ENCODE peak calls at places on chromosomes 13 and 19, in nine cellular contexts. One of them, this sample, is unnamed.

GRCh38 chr13:72204291-72204690 is 337.3 kb upstream of the DACH1 start:
- DNase-seq in fibroblast of lung: peak; percentile 70
- DNase-seq in left lung: no peak
- DNase-seq in HFF-Myc: no peak
- DNase-seq in lower lobe of right lung: no peak
- DNase-seq in CD4-positive, alpha-beta T cell: no peak
- DNase-seq in GM23338: no peak
- DNase-seq in cardiac muscle cell: no peak
- DNase-seq in epithelial cell of esophagus: peak; percentile 75
- DNase-seq in this sample: no peak

GRCh38 chr13:97256343-97256783 is 34.2 kb downstream of the MBNL2 start:
- DNase-seq in fibroblast of lung: peak; percentile 91
- DNase-seq in left lung: no peak
- DNase-seq in HFF-Myc: peak; percentile 83
- DNase-seq in CD4-positive, alpha-beta T cell: no peak
- DNase-seq in cardiac muscle cell: peak; percentile 95
- DNase-seq in GM23338: no peak
- DNase-seq in epithelial cell of esophagus: peak; percentile 80
- DNase-seq in lower lobe of right lung: no peak
- DNase-seq in this sample: no peak

GRCh38 chr13:79128158-79128557 is 277.9 kb downstream of the RBM26 start:
- DNase-seq in HFF-Myc: no peak
- DNase-seq in epithelial cell of esophagus: peak; percentile 85
- DNase-seq in left lung: no peak
- DNase-seq in fibroblast of lung: peak; percentile 77
- DNase-seq in CD4-positive, alpha-beta T cell: no peak
- DNase-seq in lower lobe of right lung: no peak
- DNase-seq in cardiac muscle cell: peak; percentile 68
- DNase-seq in GM23338: no peak
- DNase-seq in this sample: no peak

GRCh38 chr19:49556412-49557398 is 23.7 kb downstream of the NOSIP start:
- DNase-seq in epithelial cell of esophagus: no peak
- DNase-seq in CD4-positive, alpha-beta T cell: no peak
- DNase-seq in HFF-Myc: no peak
- DNase-seq in GM23338: peak; percentile 94
- DNase-seq in cardiac muscle cell: no peak
- DNase-seq in left lung: no peak
- DNase-seq in fibroblast of lung: no peak
- DNase-seq in lower lobe of right lung: no peak
- DNase-seq in this sample: no peak

GRCh38 chr13:34943675-34944634 is 1.9 kb downstream of the NBEA start:
- DNase-seq in lower lobe of right lung: no peak
- DNase-seq in left lung: no peak
- DNase-seq in HFF-Myc: no peak
- DNase-seq in cardiac muscle cell: no peak
- DNase-seq in CD4-positive, alpha-beta T cell: no peak
- DNase-seq in fibroblast of lung: no peak
- DNase-seq in epithelial cell of esophagus: no peak
- DNase-seq in GM23338: no peak
- DNase-seq in this sample: no peak

GRCh38 chr13:27476943-27477681 is 26.7 kb upstream of the MTIF3 start:
- DNase-seq in GM23338: no peak
- DNase-seq in HFF-Myc: no peak
- DNase-seq in cardiac muscle cell: peak; percentile 16
- DNase-seq in fibroblast of lung: peak; percentile 64
- DNase-seq in epithelial cell of esophagus: peak; percentile 92
- DNase-seq in left lung: no peak
- DNase-seq in CD4-positive, alpha-beta T cell: no peak
- DNase-seq in lower lobe of right lung: no peak
- DNase-seq in this sample: no peak

GRCh38 chr19:18744019-18744418 is 47.1 kb downstream of the COMP start:
- DNase-seq in CD4-positive, alpha-beta T cell: no peak
- DNase-seq in lower lobe of right lung: no peak
- DNase-seq in epithelial cell of esophagus: no peak
- DNase-seq in fibroblast of lung: no peak
- DNase-seq in left lung: peak; percentile 52
- DNase-seq in GM23338: no peak
- DNase-seq in cardiac muscle cell: no peak
- DNase-seq in HFF-Myc: no peak
- DNase-seq in this sample: no peak

GRCh38 chr13:41418027-41418426 is 39.3 kb upstream of the RGCC start:
- DNase-seq in CD4-positive, alpha-beta T cell: no peak
- DNase-seq in GM23338: no peak
- DNase-seq in fibroblast of lung: peak; percentile 89
- DNase-seq in lower lobe of right lung: no peak
- DNase-seq in epithelial cell of esophagus: peak; percentile 44
- DNase-seq in left lung: no peak
- DNase-seq in cardiac muscle cell: peak; percentile 84
- DNase-seq in HFF-Myc: peak; percentile 76
- DNase-seq in this sample: no peak

GRCh38 chr19:1383014-1383310 is 745 bp upstream of the NDUFS7 start:
- DNase-seq in lower lobe of right lung: no peak
- DNase-seq in left lung: no peak
- DNase-seq in HFF-Myc: no peak
- DNase-seq in cardiac muscle cell: no peak
- DNase-seq in CD4-positive, alpha-beta T cell: no peak
- DNase-seq in fibroblast of lung: no peak
- DNase-seq in GM23338: no peak
- DNase-seq in epithelial cell of esophagus: no peak
- DNase-seq in this sample: no peak

GRCh38 chr19:1384085-1384462 is 367 bp downstream of the NDUFS7 start:
- DNase-seq in CD4-positive, alpha-beta T cell: no peak
- DNase-seq in HFF-Myc: no peak
- DNase-seq in GM23338: no peak
- DNase-seq in cardiac muscle cell: no peak
- DNase-seq in fibroblast of lung: no peak
- DNase-seq in lower lobe of right lung: no peak
- DNase-seq in left lung: no peak
- DNase-seq in epithelial cell of esophagus: no peak
- DNase-seq in this sample: no peak

GRCh38 chr19:1382250-1382649 is 1.5 kb upstream of the NDUFS7 start:
- DNase-seq in left lung: no peak
- DNase-seq in CD4-positive, alpha-beta T cell: no peak
- DNase-seq in epithelial cell of esophagus: no peak
- DNase-seq in GM23338: no peak
- DNase-seq in lower lobe of right lung: no peak
- DNase-seq in HFF-Myc: no peak
- DNase-seq in fibroblast of lung: no peak
- DNase-seq in cardiac muscle cell: no peak
- DNase-seq in this sample: no peak

GRCh38 chr19:1384478-1385110 is 887 bp downstream of the NDUFS7 start:
- DNase-seq in lower lobe of right lung: no peak
- DNase-seq in CD4-positive, alpha-beta T cell: no peak
- DNase-seq in cardiac muscle cell: no peak
- DNase-seq in epithelial cell of esophagus: no peak
- DNase-seq in left lung: no peak
- DNase-seq in HFF-Myc: no peak
- DNase-seq in fibroblast of lung: no peak
- DNase-seq in GM23338: no peak
- DNase-seq in this sample: no peak

DNA sequence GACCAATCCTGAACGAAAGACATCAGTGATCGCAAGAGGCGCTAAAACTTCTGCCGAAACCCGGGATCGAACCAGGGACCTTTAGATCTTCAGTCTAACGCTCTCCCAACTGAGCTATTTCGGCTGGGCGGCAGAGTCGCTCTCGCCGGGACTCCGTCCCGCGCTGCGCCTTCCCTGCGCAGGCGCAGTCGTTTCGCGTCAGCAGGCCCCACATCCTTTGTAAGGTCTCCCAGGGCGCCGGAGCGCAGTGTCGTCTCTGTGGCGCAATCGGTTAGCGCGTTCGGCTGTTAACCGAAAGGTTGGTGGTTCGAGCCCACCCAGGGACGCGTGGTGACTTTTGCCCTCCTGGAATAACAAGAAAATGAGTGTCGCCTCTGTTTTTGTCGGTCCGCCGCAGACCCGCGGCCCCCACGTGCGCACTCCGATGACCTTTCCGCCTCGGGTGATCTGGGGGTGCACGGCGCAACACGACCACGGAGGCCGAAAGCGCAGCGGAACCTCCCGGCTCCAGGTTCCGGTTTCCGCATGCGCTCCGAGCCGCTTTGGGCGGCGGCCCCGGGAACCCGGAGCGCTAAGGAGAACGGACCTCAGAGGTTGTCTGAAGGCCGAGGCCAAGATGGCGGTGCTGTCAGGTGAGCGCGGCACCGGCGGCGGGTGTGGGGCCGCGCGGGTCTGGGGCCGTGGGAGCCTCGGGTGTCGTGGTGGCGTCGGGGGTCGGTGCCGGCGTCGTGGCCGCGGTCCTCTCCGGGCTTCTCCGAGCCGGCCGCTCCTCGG is at the start of gene NDUFS7:
- DNase-seq in HFF-Myc: peak; percentile 73
- DNase-seq in CD4-positive, alpha-beta T cell: peak; percentile 95
- DNase-seq in left lung: peak; percentile 94
- DNase-seq in fibroblast of lung: peak; percentile 96
- DNase-seq in GM23338: peak; percentile 93
- DNase-seq in lower lobe of right lung: peak; percentile 92
- DNase-seq in epithelial cell of esophagus: peak; percentile 92
- DNase-seq in cardiac muscle cell: peak; percentile 95
- DNase-seq in this sample: peak; percentile 94
- TF ChIP-seq CTCF in HFF-Myc: no peak
- TF ChIP-seq CTCF in CD4-positive, alpha-beta T cell: no peak
- TF ChIP-seq CTCF in left lung: no peak
- TF ChIP-seq CTCF in fibroblast of lung: no peak
- TF ChIP-seq CTCF in GM23338: no peak
- TF ChIP-seq CTCF in lower lobe of right lung: peak; percentile 21
- TF ChIP-seq CTCF in epithelial cell of esophagus: no peak
- TF ChIP-seq CTCF in cardiac muscle cell: peak; percentile 17
- TF ChIP-seq CTCF in this sample: no peak

GRCh38 chr19:42542791-42543190 is 14.5 kb upstream of the CEACAM1 start:
- DNase-seq in epithelial cell of esophagus: no peak
- DNase-seq in CD4-positive, alpha-beta T cell: no peak
- DNase-seq in HFF-Myc: no peak
- DNase-seq in GM23338: no peak
- DNase-seq in fibroblast of lung: no peak
- DNase-seq in cardiac muscle cell: no peak
- DNase-seq in lower lobe of right lung: no peak
- DNase-seq in left lung: no peak
- DNase-seq in this sample: peak; percentile 15
- TF ChIP-seq CTCF in epithelial cell of esophagus: no peak
- TF ChIP-seq CTCF in CD4-positive, alpha-beta T cell: no peak
- TF ChIP-seq CTCF in HFF-Myc: no peak
- TF ChIP-seq CTCF in GM23338: peak; percentile 38
- TF ChIP-seq CTCF in fibroblast of lung: no peak
- TF ChIP-seq CTCF in cardiac muscle cell: no peak
- TF ChIP-seq CTCF in lower lobe of right lung: no peak
- TF ChIP-seq CTCF in left lung: no peak
- TF ChIP-seq CTCF in this sample: no peak

GRCh38 chr13:62358646-62358932 is 942.9 kb upstream of the PCDH20 start:
- DNase-seq in CD4-positive, alpha-beta T cell: no peak
- DNase-seq in HFF-Myc: no peak
- DNase-seq in epithelial cell of esophagus: no peak
- DNase-seq in GM23338: no peak
- DNase-seq in left lung: no peak
- DNase-seq in fibroblast of lung: no peak
- DNase-seq in lower lobe of right lung: no peak
- DNase-seq in cardiac muscle cell: no peak
- DNase-seq in this sample: no peak

GRCh38 chr13:62360609-62361008 is 945.0 kb upstream of the PCDH20 start:
- DNase-seq in fibroblast of lung: no peak
- DNase-seq in HFF-Myc: no peak
- DNase-seq in lower lobe of right lung: no peak
- DNase-seq in epithelial cell of esophagus: no peak
- DNase-seq in left lung: no peak
- DNase-seq in cardiac muscle cell: no peak
- DNase-seq in CD4-positive, alpha-beta T cell: no peak
- DNase-seq in GM23338: no peak
- DNase-seq in this sample: no peak

GRCh38 chr13:62356977-62357376 is 941.3 kb upstream of the PCDH20 start:
- DNase-seq in GM23338: no peak
- DNase-seq in HFF-Myc: no peak
- DNase-seq in CD4-positive, alpha-beta T cell: no peak
- DNase-seq in left lung: no peak
- DNase-seq in fibroblast of lung: no peak
- DNase-seq in epithelial cell of esophagus: no peak
- DNase-seq in lower lobe of right lung: no peak
- DNase-seq in cardiac muscle cell: no peak
- DNase-seq in this sample: no peak

DNA sequence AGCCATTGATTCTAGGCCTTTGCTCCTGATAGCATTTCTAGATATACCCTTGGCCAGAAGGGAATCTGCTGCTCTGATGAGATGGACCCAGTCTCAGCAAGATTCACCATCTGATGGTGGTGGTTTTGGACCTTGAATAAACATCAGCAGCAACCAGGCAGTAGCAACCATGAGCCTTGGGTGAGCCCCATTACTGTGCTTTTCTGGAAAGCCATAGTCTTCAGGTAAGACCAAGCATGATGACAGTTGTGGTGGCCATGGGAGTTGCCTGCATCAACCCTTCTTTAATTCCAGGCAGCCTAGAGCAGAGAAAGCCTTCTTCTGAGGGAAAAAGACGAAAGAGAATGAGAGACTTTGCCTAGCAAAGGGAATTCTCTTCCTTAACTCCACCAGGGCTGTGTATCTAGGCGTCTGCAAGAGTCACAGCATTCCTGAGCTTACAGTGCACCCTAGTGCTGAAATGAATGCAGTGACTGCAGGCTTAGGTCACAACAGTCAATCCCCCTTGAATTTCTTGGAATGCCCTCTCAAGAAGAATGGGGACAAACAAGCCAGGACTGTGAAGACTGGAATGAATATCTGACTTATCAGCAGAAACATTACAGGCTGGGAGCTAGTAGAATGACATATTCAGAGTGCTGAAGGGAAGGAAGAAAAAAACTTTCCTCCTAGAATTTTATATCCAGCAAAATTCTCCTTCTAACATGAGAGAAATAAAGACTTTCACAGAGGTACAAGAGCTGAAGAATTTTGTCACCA is 942.4 kb upstream of the PCDH20 start:
- DNase-seq in GM23338: peak; percentile 89
- DNase-seq in left lung: no peak
- DNase-seq in lower lobe of right lung: no peak
- DNase-seq in fibroblast of lung: peak; percentile 80
- DNase-seq in HFF-Myc: no peak
- DNase-seq in cardiac muscle cell: peak; percentile 56
- DNase-seq in epithelial cell of esophagus: peak; percentile 67
- DNase-seq in CD4-positive, alpha-beta T cell: no peak
- DNase-seq in this sample: no peak
- TF ChIP-seq CTCF in GM23338: peak; percentile 91
- TF ChIP-seq CTCF in left lung: no peak
- TF ChIP-seq CTCF in lower lobe of right lung: no peak
- TF ChIP-seq CTCF in fibroblast of lung: peak; percentile 78
- TF ChIP-seq CTCF in HFF-Myc: no peak
- TF ChIP-seq CTCF in cardiac muscle cell: peak; percentile 45
- TF ChIP-seq CTCF in epithelial cell of esophagus: peak; percentile 71
- TF ChIP-seq CTCF in CD4-positive, alpha-beta T cell: no peak
- TF ChIP-seq CTCF in this sample: no peak

DNA sequence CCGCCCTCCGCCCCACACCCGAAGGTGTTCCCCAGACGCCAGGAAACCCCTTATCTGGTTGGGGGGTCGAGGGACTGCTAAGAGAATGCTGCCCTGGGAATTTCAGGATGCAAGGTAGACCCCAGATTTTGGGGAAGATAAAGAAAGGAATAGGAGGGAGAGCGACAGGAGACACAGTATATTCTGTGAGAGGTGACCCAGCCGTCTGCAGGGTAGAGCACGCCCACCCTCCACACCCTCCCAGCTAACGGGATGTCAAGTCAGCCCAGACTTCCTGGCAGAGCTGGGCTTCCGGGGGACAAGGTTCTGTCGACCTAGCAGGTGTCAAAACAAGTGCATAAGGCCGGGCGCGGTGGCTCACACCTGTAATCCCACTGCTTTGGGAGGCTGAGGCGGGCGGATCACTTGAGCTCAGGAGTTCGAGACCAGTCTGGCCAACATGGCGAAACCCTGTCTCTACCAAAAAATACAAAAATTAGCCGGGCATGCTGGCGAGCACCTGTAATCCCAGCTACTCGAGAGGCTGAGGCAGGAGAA is 735 bp upstream of the PRR36 start:
- DNase-seq in HFF-Myc: no peak
- DNase-seq in lower lobe of right lung: no peak
- DNase-seq in cardiac muscle cell: no peak
- DNase-seq in left lung: no peak
- DNase-seq in epithelial cell of esophagus: no peak
- DNase-seq in GM23338: peak; percentile 62
- DNase-seq in fibroblast of lung: no peak
- DNase-seq in CD4-positive, alpha-beta T cell: no peak
- DNase-seq in this sample: no peak
- TF ChIP-seq CTCF in HFF-Myc: no peak
- TF ChIP-seq CTCF in lower lobe of right lung: no peak
- TF ChIP-seq CTCF in cardiac muscle cell: no peak
- TF ChIP-seq CTCF in left lung: no peak
- TF ChIP-seq CTCF in epithelial cell of esophagus: no peak
- TF ChIP-seq CTCF in GM23338: no peak
- TF ChIP-seq CTCF in fibroblast of lung: no peak
- TF ChIP-seq CTCF in CD4-positive, alpha-beta T cell: no peak
- TF ChIP-seq CTCF in this sample: no peak

This sample was measured in upper lobe of right lung.